ENCODE peak calls at places on chromosomes 2 and 18, in ten cellular contexts. D is heart left ventricle, L is ovary, N is HCT116, S is adrenal gland, Y is prostate gland, R is breast epithelium, X is thyroid gland, W is GM12878, V is sigmoid colon. C is an unnamed sample. For H3K4me1, the result is how much of the 10 kb centered on the place peaks cover.

GRCh38 chr2:149004836-149005235 is 33.7 kb upstream of the LYPD6B start:
- DNase-seq in S (no peak), N (no peak), R (no peak), V (no peak), L (no peak), W (no peak), Y (no peak), D (no peak), X (no peak), C (no peak)

GRCh38 chr2:172655091-172655837 is 80.4 kb upstream of the RAPGEF4 start:
- DNase-seq in N (no peak), L (no peak), Y (no peak), X (no peak), W (no peak), V (no peak), D (no peak), S (no peak), R (no peak), C (no peak)

GRCh38 chr2:191878576-191879298 is 31.8 kb upstream of the CAVIN2 start:
- DNase-seq in W (no peak), Y (no peak), S (no peak), V (no peak), X (no peak), R (no peak), N (no peak), L (no peak), D (no peak), C (no peak)

GRCh38 chr2:28547906-28548600 is 52.2 kb downstream of the PLB1 start:
- DNase-seq in L (no peak), W (no peak), V (peak), D (no peak), X (no peak), R (no peak), Y (no peak), N (no peak), S (peak), C (no peak)

GRCh38 chr2:113138428-113139322 is 11.3 kb downstream of the IL1RN start:
- DNase-seq in S (peak), X (peak), Y (peak), N (peak), D (no peak), R (no peak), V (no peak), L (no peak), W (peak), C (no peak)

GRCh38 chr2:134306521-134306920 is 52.6 kb downstream of the MGAT5 start:
- DNase-seq in L (no peak), R (no peak), X (no peak), W (no peak), D (no peak), S (no peak), Y (no peak), V (no peak), N (no peak), C (no peak)

GRCh38 chr2:233208382-233209116 is 42.9 kb upstream of the ATG16L1 start:
- DNase-seq in Y (no peak), R (no peak), S (no peak), W (no peak), X (no peak), N (no peak), V (no peak), L (no peak), D (no peak), C (no peak)

GRCh38 chr2:25851740-25852503 is 26.4 kb downstream of the ASXL2 start:
- DNase-seq in N (peak), W (peak), L (no peak), S (no peak), X (no peak), Y (no peak), R (no peak), D (no peak), V (no peak), C (no peak)

GRCh38 chr2:170715062-170715931 is at the start of gene SP5:
- DNase-seq in X (peak), Y (peak), L (peak), R (peak), D (peak), N (peak), S (peak), W (no peak), V (peak), C (peak)

GRCh38 chr18:58254873-58255511 is 211.0 kb downstream of the NEDD4L start:
- DNase-seq in D (peak), S (no peak), Y (peak), N (no peak), X (no peak), R (no peak), V (peak), W (no peak), L (no peak), C (peak)
- TF ChIP-seq POLR2A in D (no peak), S (no peak), Y (no peak), N (no peak), X (no peak), R (no peak), V (no peak), W (no peak), L (no peak), C (no peak)

GRCh38 chr2:174662859-174663258 is 65.3 kb upstream of the WIPF1 start:
- DNase-seq in R (no peak), W (no peak), Y (no peak), S (no peak), L (no peak), X (no peak), N (no peak), D (no peak), V (no peak), C (no peak)
- H3K4me1 ChIP-seq in R (under half), W (under half), Y (under half), S (under half), L (under half), X (under half), N (under half), D (half or more), V (half or more), C (half or more)

DNA sequence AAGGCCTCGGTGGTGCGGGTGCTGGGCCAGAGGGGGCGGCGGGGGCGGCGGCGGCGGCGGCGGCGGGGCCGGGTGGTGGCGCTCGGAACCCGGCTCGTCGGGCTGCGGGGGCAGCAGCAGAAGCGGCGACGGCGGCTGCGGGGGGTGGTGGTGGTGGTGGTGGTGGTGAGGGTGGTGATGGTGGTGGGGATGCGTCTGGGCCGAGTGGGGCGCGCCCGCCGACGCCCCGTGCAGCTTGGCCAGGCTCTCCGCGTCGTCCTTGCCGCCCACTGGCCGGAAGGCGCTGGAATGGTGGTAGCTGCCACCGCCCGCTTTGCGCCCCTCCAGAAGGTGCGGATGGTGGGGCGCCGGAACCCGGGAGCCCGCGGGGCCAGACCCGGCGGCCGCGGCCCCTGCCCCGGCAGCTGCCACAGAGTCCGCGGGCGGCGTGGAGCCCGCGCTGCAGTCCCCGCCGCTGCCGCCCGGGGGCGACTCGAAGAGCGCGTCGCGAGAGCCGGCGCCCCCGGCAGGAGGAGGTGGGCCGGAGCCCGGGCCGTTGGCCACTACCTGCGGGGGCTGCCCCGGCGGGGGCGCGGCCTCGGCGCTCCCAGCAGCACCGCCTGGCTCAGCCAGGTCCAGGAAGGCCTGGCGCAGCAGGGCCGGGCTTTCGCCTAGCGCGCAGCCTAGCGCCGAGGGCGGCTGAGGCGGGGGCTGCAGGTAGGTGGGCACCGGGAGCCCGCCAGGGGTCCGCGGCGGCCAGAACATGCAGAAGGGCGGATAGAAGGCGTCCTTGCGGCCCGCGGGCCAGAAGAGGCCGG is 4.2 kb downstream of the SKOR2 start:
- DNase-seq in Y (no peak), R (no peak), X (no peak), V (no peak), W (no peak), N (no peak), L (no peak), D (no peak), S (no peak), C (no peak)
- TF ChIP-seq CTCF in Y (peak), R (no peak), X (no peak), V (no peak), W (no peak), N (no peak), L (no peak), D (no peak), S (no peak), C (no peak)

GRCh38 chr18:70289351-70290330 is 796 bp downstream of the SOCS6 start:
- DNase-seq in V (no peak), X (peak), S (peak), Y (peak), D (peak), N (no peak), R (no peak), L (peak), W (no peak), C (no peak)

GRCh38 chr18:70290482-70291294 is 1.8 kb downstream of the SOCS6 start:
- DNase-seq in V (no peak), S (no peak), Y (no peak), L (no peak), D (no peak), X (no peak), R (no peak), W (no peak), N (no peak), C (no peak)

GRCh38 chr18:70287731-70288130 is 1.1 kb upstream of the SOCS6 start:
- DNase-seq in V (no peak), L (no peak), R (no peak), Y (no peak), N (no peak), D (no peak), S (no peak), W (no peak), X (no peak), C (no peak)

GRCh38 chr18:70288171-70288850 is 534 bp upstream of the SOCS6 start:
- DNase-seq in N (no peak), L (peak), W (no peak), V (peak), S (peak), Y (peak), X (peak), R (peak), D (peak), C (no peak)

DNA sequence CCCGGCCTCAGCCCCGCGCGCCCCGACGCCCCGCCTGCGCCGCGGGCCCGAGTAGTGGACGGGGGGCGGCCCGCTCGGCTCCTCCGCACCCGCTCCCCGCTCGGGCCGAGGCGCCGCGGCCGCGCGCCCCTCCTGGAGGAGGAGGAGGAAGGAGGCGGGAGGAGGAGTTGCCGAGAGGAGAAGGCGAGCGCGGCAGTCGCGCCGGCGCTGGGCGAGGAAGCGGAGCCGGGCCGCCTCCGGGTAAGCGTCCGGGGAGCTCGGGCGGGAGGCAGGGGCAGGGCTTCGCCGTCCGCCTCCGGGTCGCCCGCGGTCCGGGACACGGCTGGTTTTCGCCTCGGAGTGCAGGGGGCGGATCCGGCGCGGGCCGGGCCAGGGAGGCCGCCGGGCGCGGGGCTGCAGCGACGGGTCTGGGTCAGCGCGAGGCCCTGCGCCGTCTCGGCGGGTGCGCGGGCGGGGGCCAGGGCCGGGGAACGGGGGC is at the start of gene SOCS6:
- DNase-seq in X (peak), W (no peak), L (peak), R (peak), Y (peak), N (no peak), V (peak), S (peak), D (peak), C (no peak)
- TF ChIP-seq POLR2A in X (no peak), W (peak), L (no peak), R (no peak), Y (peak), N (peak), V (no peak), S (peak), D (no peak), C (no peak)

GRCh38 chr2:193751299-193751698 is 1556.6 kb upstream of the TMEFF2 start:
- DNase-seq in L (no peak), X (no peak), R (no peak), N (no peak), S (no peak), V (no peak), Y (no peak), D (no peak), W (no peak), C (no peak)

GRCh38 chr2:193749485-193749884 is 1554.8 kb upstream of the TMEFF2 start:
- DNase-seq in Y (no peak), R (no peak), X (no peak), S (no peak), L (no peak), D (no peak), V (no peak), N (no peak), W (no peak), C (no peak)
- H3K4me1 ChIP-seq in Y (under half), R (under half), X (under half), S (under half), L (under half), D (under half), V (under half), N (under half), W (under half), C (under half)

GRCh38 chr2:106599540-106599939 is 112.4 kb downstream of the CD8B2 start:
- DNase-seq in V (no peak), X (no peak), R (no peak), Y (no peak), S (no peak), D (no peak), W (no peak), L (no peak), N (no peak), C (no peak)

GRCh38 chr2:106602042-106602441 is 114.9 kb downstream of the CD8B2 start:
- DNase-seq in L (no peak), D (no peak), N (no peak), V (no peak), R (no peak), S (no peak), X (no peak), Y (no peak), W (no peak), C (no peak)

GRCh38 chr2:106596844-106597243 is 109.7 kb downstream of the CD8B2 start:
- DNase-seq in N (no peak), Y (no peak), V (no peak), W (no peak), R (no peak), D (no peak), X (no peak), S (no peak), L (no peak), C (no peak)
- TF ChIP-seq CTCF in N (no peak), Y (no peak), V (no peak), W (no peak), R (no peak), D (peak), X (no peak), S (no peak), L (no peak), C (peak)

GRCh38 chr2:181891258-181891965 is at the start of gene ITPRID2:
- DNase-seq in S (peak), V (peak), L (peak), R (peak), W (no peak), N (peak), D (peak), Y (peak), X (peak), C (peak)
- TF ChIP-seq POLR2A in S (no peak), V (no peak), L (no peak), R (no peak), W (peak), N (no peak), D (no peak), Y (no peak), X (no peak), C (no peak)

GRCh38 chr18:48607049-48607984 is 68.5 kb downstream of the CTIF start:
- DNase-seq in V (no peak), N (no peak), Y (no peak), L (peak), X (peak), S (peak), W (no peak), R (no peak), D (peak), C (no peak)
- H3K4me1 ChIP-seq in V (under half), N (under half), Y (under half), L (under half), X (under half), S (under half), W (under half), R (under half), D (half or more), C (under half)

DNA sequence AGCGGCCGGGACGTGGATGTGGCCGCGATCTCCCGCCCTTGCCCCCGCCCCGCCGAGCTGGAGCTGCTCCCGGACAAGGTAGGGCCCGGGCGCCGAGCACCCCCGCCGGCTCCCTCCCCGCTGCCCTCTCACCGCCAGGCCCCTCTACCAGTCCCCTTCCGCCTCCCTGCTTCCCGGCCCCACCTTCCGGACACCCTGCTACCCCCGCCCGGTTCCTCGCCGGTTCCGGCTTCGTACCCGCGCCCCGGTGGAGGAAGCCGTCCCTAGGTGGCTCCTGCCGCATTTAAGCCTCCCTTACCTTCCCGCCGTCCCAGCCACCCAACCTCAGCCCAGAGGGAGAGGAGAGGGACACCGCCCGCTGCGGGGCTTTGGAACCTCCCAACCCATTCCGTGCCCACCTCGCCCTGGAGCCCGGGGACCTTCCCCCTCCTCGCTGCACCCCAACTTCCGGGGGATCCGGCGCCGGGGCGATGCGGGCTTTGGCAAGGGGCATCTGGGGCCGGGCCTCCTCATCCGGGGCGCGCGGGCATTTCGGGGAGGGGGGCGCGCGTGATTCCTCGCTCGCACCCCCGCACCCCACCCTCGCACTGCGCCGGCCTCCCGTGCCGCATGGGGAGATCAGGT is 475 bp downstream of the B3GNT2 start:
- DNase-seq in W (no peak), S (peak), V (peak), Y (peak), R (peak), D (peak), N (no peak), X (peak), L (peak), C (no peak)
- TF ChIP-seq CTCF in W (no peak), S (no peak), V (no peak), Y (peak), R (no peak), D (no peak), N (no peak), X (no peak), L (no peak), C (no peak)

C was measured in esophagus muscularis mucosa.